ENCODE peak calls at places on chromosomes 4 and X, in eight cellular contexts. G is AG04449, D is neural crest cell, I is cardiac muscle cell, Z is uterus, N is SK-N-SH, S is psoas muscle, V is GM13976. T is an unnamed sample.

GRCh38 chr4:26321326-26322276 is 787 bp downstream of the RBPJ start:
- DNase-seq in S (peak; percentile 58), D (peak; percentile 43), Z (peak; percentile 18), V (no peak), I (peak; percentile 30), G (no peak), N (peak; percentile 38), T (peak; percentile 77)

GRCh38 chr4:85475631-85476233 is 782 bp downstream of the ARHGAP24 start:
- DNase-seq in I (peak; percentile 67), D (peak; percentile 37), S (peak; percentile 50), Z (no peak), V (no peak), G (no peak), N (no peak), T (peak; percentile 51)

GRCh38 chr4:98352940-98353339 is 91.8 kb downstream of the RAP1GDS1 start:
- DNase-seq in V (no peak), Z (no peak), G (no peak), N (no peak), D (no peak), S (no peak), I (no peak), T (no peak)

GRCh38 chrX:71908387-71908786 is 2.3 kb upstream of the NHSL2 start:
- DNase-seq in D (no peak), Z (no peak), V (no peak), I (no peak), G (no peak), S (no peak), N (no peak), T (no peak)

GRCh38 chr4:48127882-48128394 is 6.1 kb downstream of the TXK start:
- DNase-seq in S (peak; percentile 55), N (peak; percentile 45), D (peak; percentile 51), Z (peak; percentile 25), V (peak; percentile 66), G (peak; percentile 92), I (peak; percentile 94), T (peak; percentile 50)

GRCh38 chr4:105306158-105306781 is 159.6 kb downstream of the TET2 start:
- DNase-seq in S (no peak), D (no peak), Z (no peak), V (peak; percentile 53), I (no peak), G (no peak), N (no peak), T (no peak)

GRCh38 chr4:52407545-52407944 is 251.6 kb downstream of the USP46 start:
- DNase-seq in S (no peak), N (no peak), V (no peak), I (no peak), D (no peak), Z (no peak), G (no peak), T (no peak)

GRCh38 chr4:151721466-151721865 is 39.3 kb downstream of the GATB start:
- DNase-seq in G (no peak), D (no peak), V (no peak), I (no peak), N (no peak), Z (peak; percentile 42), S (no peak), T (no peak)

GRCh38 chr4:15100994-15101695 is 98.9 kb downstream of the CPEB2 start:
- DNase-seq in Z (no peak), V (no peak), I (peak; percentile 24), D (no peak), S (no peak), N (no peak), G (no peak), T (no peak)

GRCh38 chr4:143281507-143282169 is 55.0 kb upstream of the GAB1 start:
- DNase-seq in I (no peak), G (no peak), V (peak; percentile 30), N (no peak), S (no peak), D (no peak), Z (no peak), T (no peak)

GRCh38 chr4:72326692-72327632 is 242.1 kb downstream of the ADAMTS3 start:
- DNase-seq in V (peak; percentile 1), I (peak; percentile 58), D (no peak), S (no peak), Z (no peak), N (peak; percentile 21), G (peak; percentile 4), T (no peak)

GRCh38 chrX:22159071-22159470 is 113.6 kb upstream of the CBLL2 start:
- DNase-seq in D (no peak), S (no peak), I (peak; percentile 72), N (no peak), Z (no peak), G (no peak), V (no peak), T (no peak)

GRCh38 chr4:5710065-5710961 is 688 bp upstream of the EVC start:
- DNase-seq in Z (no peak), S (no peak), D (peak; percentile 18), G (no peak), V (no peak), N (peak; percentile 75), I (peak; percentile 37), T (no peak)

GRCh38 chrX:86935988-86936387 is 581.6 kb upstream of the KLHL4 start:
- DNase-seq in S (no peak), V (no peak), D (no peak), Z (no peak), I (no peak), G (no peak), N (no peak), T (no peak)
- TF ChIP-seq CTCF in S (no peak), V (no peak), D (no peak), Z (no peak), I (no peak), G (no peak), N (no peak), T (no peak)

GRCh38 chrX:48852857-48853256 is 17.4 kb upstream of the PCSK1N start:
- DNase-seq in N (no peak), G (no peak), Z (no peak), I (no peak), V (no peak), D (no peak), S (no peak), T (no peak)

GRCh38 chrX:48854898-48855297 is 19.5 kb upstream of the PCSK1N start:
- DNase-seq in V (no peak), G (no peak), I (peak; percentile 11), N (no peak), D (no peak), S (no peak), Z (no peak), T (no peak)
- TF ChIP-seq CTCF in V (no peak), G (peak; percentile 21), I (peak; percentile 40), N (peak; percentile 35), D (no peak), S (no peak), Z (no peak), T (no peak)

GRCh38 chr4:83454626-83455025 is 997 bp downstream of the HELQ start:
- DNase-seq in D (no peak), V (no peak), I (peak; percentile 30), S (no peak), Z (no peak), N (no peak), G (no peak), T (no peak)

GRCh38 chr4:83456184-83456501 is 285 bp downstream of the MRPS18C start:
- DNase-seq in V (no peak), G (no peak), Z (no peak), N (no peak), I (no peak), D (no peak), S (no peak), T (no peak)

GRCh38 chr4:83455300-83456183 is at the start of the genes HELQ and MRPS18C:
- DNase-seq in D (peak; percentile 77), V (peak; percentile 92), S (peak; percentile 97), N (peak; percentile 90), I (peak; percentile 99), G (peak; percentile 92), Z (peak; percentile 95), T (peak; percentile 91)
- TF ChIP-seq CTCF in D (peak; percentile 52), V (no peak), S (peak; percentile 21), N (peak; percentile 39), I (peak; percentile 36), G (peak; percentile 25), Z (peak; percentile 29), T (no peak)

GRCh38 chr4:111934294-111934693 is 211.0 kb upstream of the FAM241A start:
- DNase-seq in Z (no peak), S (no peak), N (no peak), D (no peak), I (no peak), G (no peak), V (no peak), T (no peak)

GRCh38 chr4:111941957-111942356 is 203.3 kb upstream of the FAM241A start:
- DNase-seq in G (no peak), D (no peak), I (no peak), V (no peak), Z (no peak), N (no peak), S (no peak), T (no peak)

GRCh38 chr4:111933703-111934102 is 211.6 kb upstream of the FAM241A start:
- DNase-seq in N (no peak), I (no peak), G (no peak), S (no peak), V (no peak), D (no peak), Z (no peak), T (no peak)

DNA sequence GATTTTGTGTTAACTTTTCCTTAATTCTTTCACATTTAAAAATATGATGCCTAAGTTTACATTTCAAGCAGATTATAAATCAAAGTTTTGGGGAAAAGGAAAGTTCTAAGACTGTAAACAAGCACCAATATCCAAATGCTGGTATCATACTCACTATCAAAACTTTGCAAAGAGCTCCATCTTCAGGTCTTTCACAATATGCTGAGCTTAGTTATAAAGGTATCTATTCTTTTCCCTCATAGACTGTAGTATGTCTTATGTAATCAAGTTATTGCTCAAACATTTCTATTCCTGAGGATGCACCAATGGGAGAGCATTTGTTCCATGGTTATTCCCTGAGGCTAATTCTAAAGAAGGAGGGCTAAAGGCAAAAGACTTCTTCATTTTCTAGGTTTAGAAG is 207.9 kb upstream of the FAM241A start:
- DNase-seq in S (no peak), N (no peak), D (no peak), G (no peak), Z (no peak), I (peak; percentile 30), V (peak; percentile 17), T (no peak)
- TF ChIP-seq CTCF in S (no peak), N (peak; percentile 54), D (peak; percentile 59), G (peak; percentile 1), Z (no peak), I (peak; percentile 13), V (peak; percentile 36), T (no peak)

GRCh38 chrX:30493348-30493747 is 84.2 kb downstream of the TASL start:
- DNase-seq in I (no peak), N (no peak), Z (no peak), S (no peak), G (no peak), V (no peak), D (no peak), T (no peak)
- TF ChIP-seq CTCF in I (no peak), N (no peak), Z (no peak), S (no peak), G (no peak), V (no peak), D (no peak), T (no peak)